ENCODE peak calls at places on chromosomes 1 and 21, in four cellular contexts. C is psoas muscle; D is DMS153; I is stimulated activated CD8-positive, alpha-beta memory T cell treated with anti-CD3 and anti-CD28 coated beads, Interleukin-15, amount 100 ng/mL, for 4 hours. Y is an unnamed sample.

GRCh38 chr21:29232601-29233541 is 65.9 kb upstream of the BACH1 start:
- DNase-seq in C (no peak), D (no peak), I (no peak), Y (no peak)

GRCh38 chr1:205251576-205251975 is 23.8 kb downstream of the TMCC2 start:
- DNase-seq in C (no peak), D (no peak), I (no peak), Y (no peak)

GRCh38 chr21:46675595-46676280 is 40.3 kb downstream of the PRMT2 start:
- DNase-seq in C (no peak), D (no peak), I (no peak), Y (no peak)

GRCh38 chr1:55213885-55214213 is 1.3 kb downstream of the USP24 start:
- DNase-seq in C (no peak), D (no peak), I (no peak), Y (peak; percentile 24)

GRCh38 chr1:87840772-87841171 is 512.1 kb downstream of the LMO4 start:
- DNase-seq in C (no peak), D (no peak), I (no peak), Y (no peak)

GRCh38 chr1:160641323-160642280 is 5.2 kb downstream of the SLAMF1 start:
- DNase-seq in C (no peak), D (no peak), I (peak; percentile 34), Y (no peak)

GRCh38 chr21:27043377-27043776 is 76.5 kb upstream of the ADAMTS5 start:
- DNase-seq in C (no peak), D (no peak), I (no peak), Y (no peak)

GRCh38 chr1:34865981-34866761 is 6.6 kb upstream of the SMIM12 start:
- DNase-seq in C (peak; percentile 87), D (peak; percentile 81), I (peak; percentile 86), Y (peak; percentile 95)

GRCh38 chr1:238777551-238777950 is 608.8 kb upstream of the CHRM3 start:
- DNase-seq in C (no peak), D (no peak), I (no peak), Y (no peak)

GRCh38 chr1:154159554-154159953 is 4.7 kb upstream of the NUP210L start:
- DNase-seq in C (no peak), D (no peak), I (no peak), Y (no peak)

GRCh38 chr1:158185770-158186705 is 5.3 kb downstream of the CD1D start:
- DNase-seq in C (no peak), D (no peak), I (no peak), Y (no peak)

GRCh38 chr1:145992502-145992936 is 3.9 kb downstream of the TXNIP start:
- DNase-seq in C (no peak), D (no peak), I (no peak), Y (no peak)

GRCh38 chr1:154961497-154962237 is at the start of gene PYGO2:
- DNase-seq in C (peak; percentile 84), D (peak; percentile 57), I (peak; percentile 45), Y (peak; percentile 85)

GRCh38 chr1:30753660-30754123 is 3.9 kb downstream of the LAPTM5 start:
- DNase-seq in C (no peak), D (no peak), I (no peak), Y (no peak)

GRCh38 chr21:33199516-33200217 is 30.1 kb upstream of the IFNAR2 start:
- DNase-seq in C (peak; percentile 43), D (peak; percentile 86), I (peak; percentile 78), Y (no peak)

GRCh38 chr1:162087118-162087517 is 17.6 kb downstream of the NOS1AP start:
- DNase-seq in C (no peak), D (no peak), I (no peak), Y (no peak)

GRCh38 chr1:244603498-244603897 is 49.4 kb upstream of the DESI2 start:
- DNase-seq in C (no peak), D (no peak), I (no peak), Y (no peak)

GRCh38 chr21:42056996-42057689 is 14.0 kb upstream of the UMODL1 start:
- DNase-seq in C (peak; percentile 50), D (peak; percentile 93), I (no peak), Y (no peak)

GRCh38 chr1:155847823-155848529 is 9.0 kb downstream of the GON4L start:
- DNase-seq in C (no peak), D (no peak), I (no peak), Y (no peak)

GRCh38 chr1:32361674-32362473 is 411 bp downstream of the FAM229A start:
- DNase-seq in C (peak; percentile 64), D (no peak), I (no peak), Y (peak; percentile 46)

GRCh38 chr1:36497207-36497606 is 14.5 kb upstream of the CSF3R start:
- DNase-seq in C (no peak), D (no peak), I (no peak), Y (no peak)

Y was measured in activated B cell treated with CpG ODN at 0.5 μM for 24 hours.